ENCODE peak calls at places on chromosome 18, in nine cellular contexts. One of them, this sample, is unnamed.
A peak's percentile ranks its signal among the peaks of the same experiment; 100 is the strongest.

GRCh38 chr18:377088-377487 is 109.2 kb upstream of the THOC1 start:
- DNase-seq in uterus: no peak
- DNase-seq in MM.1S: no peak
- DNase-seq in heart left ventricle: no peak
- DNase-seq in H7: peak; percentile 46
- DNase-seq in GM23248: no peak
- DNase-seq in hepatocyte: no peak
- DNase-seq in tibial artery: no peak
- DNase-seq in WERI-Rb-1: no peak
- DNase-seq in this sample: no peak

GRCh38 chr18:67417864-67418523 is 98.5 kb downstream of the DSEL start:
- DNase-seq in uterus: no peak
- DNase-seq in MM.1S: peak; percentile 81
- DNase-seq in heart left ventricle: no peak
- DNase-seq in H7: no peak
- DNase-seq in GM23248: peak; percentile 73
- DNase-seq in hepatocyte: peak; percentile 13
- DNase-seq in tibial artery: no peak
- DNase-seq in WERI-Rb-1: no peak
- DNase-seq in this sample: no peak

GRCh38 chr18:59056706-59057492 is 82.8 kb upstream of the SEC11C start:
- DNase-seq in uterus: peak; percentile 69
- DNase-seq in MM.1S: peak; percentile 43
- DNase-seq in heart left ventricle: peak; percentile 78
- DNase-seq in H7: peak; percentile 57
- DNase-seq in GM23248: peak; percentile 77
- DNase-seq in hepatocyte: peak; percentile 86
- DNase-seq in tibial artery: peak; percentile 89
- DNase-seq in WERI-Rb-1: peak; percentile 90
- DNase-seq in this sample: peak; percentile 28

GRCh38 chr18:63591725-63592124 is 4.6 kb downstream of the SERPINB13 start:
- DNase-seq in uterus: no peak
- DNase-seq in MM.1S: no peak
- DNase-seq in heart left ventricle: no peak
- DNase-seq in H7: no peak
- DNase-seq in GM23248: peak; percentile 69
- DNase-seq in hepatocyte: no peak
- DNase-seq in tibial artery: no peak
- DNase-seq in WERI-Rb-1: no peak
- DNase-seq in this sample: no peak

GRCh38 chr18:79513381-79514081 is 117.8 kb downstream of the NFATC1 start:
- DNase-seq in uterus: no peak
- DNase-seq in MM.1S: no peak
- DNase-seq in heart left ventricle: no peak
- DNase-seq in H7: peak; percentile 42
- DNase-seq in GM23248: no peak
- DNase-seq in hepatocyte: no peak
- DNase-seq in tibial artery: peak; percentile 56
- DNase-seq in WERI-Rb-1: peak; percentile 4
- DNase-seq in this sample: no peak

GRCh38 chr18:58512161-58512581 is 116.7 kb downstream of the ALPK2 start:
- DNase-seq in uterus: no peak
- DNase-seq in MM.1S: no peak
- DNase-seq in heart left ventricle: no peak
- DNase-seq in H7: peak; percentile 65
- DNase-seq in GM23248: no peak
- DNase-seq in hepatocyte: no peak
- DNase-seq in tibial artery: no peak
- DNase-seq in WERI-Rb-1: no peak
- DNase-seq in this sample: no peak

GRCh38 chr18:9941108-9941507 is 27.3 kb downstream of the VAPA start:
- DNase-seq in uterus: no peak
- DNase-seq in MM.1S: no peak
- DNase-seq in heart left ventricle: no peak
- DNase-seq in H7: no peak
- DNase-seq in GM23248: no peak
- DNase-seq in hepatocyte: no peak
- DNase-seq in tibial artery: no peak
- DNase-seq in WERI-Rb-1: no peak
- DNase-seq in this sample: no peak

GRCh38 chr18:56189615-56190014 is 448.8 kb downstream of the TXNL1 start:
- DNase-seq in uterus: no peak
- DNase-seq in MM.1S: no peak
- DNase-seq in heart left ventricle: no peak
- DNase-seq in H7: no peak
- DNase-seq in GM23248: no peak
- DNase-seq in hepatocyte: no peak
- DNase-seq in tibial artery: no peak
- DNase-seq in WERI-Rb-1: peak; percentile 21
- DNase-seq in this sample: no peak

GRCh38 chr18:80029690-80030089 is 4.5 kb upstream of the RBFA start:
- DNase-seq in uterus: no peak
- DNase-seq in MM.1S: no peak
- DNase-seq in heart left ventricle: no peak
- DNase-seq in H7: no peak
- DNase-seq in GM23248: no peak
- DNase-seq in hepatocyte: no peak
- DNase-seq in tibial artery: no peak
- DNase-seq in WERI-Rb-1: no peak
- DNase-seq in this sample: no peak

GRCh38 chr18:9542924-9543323 is 67.6 kb downstream of the RALBP1 start:
- DNase-seq in uterus: no peak
- DNase-seq in MM.1S: no peak
- DNase-seq in heart left ventricle: peak; percentile 20
- DNase-seq in H7: peak; percentile 23
- DNase-seq in GM23248: no peak
- DNase-seq in hepatocyte: no peak
- DNase-seq in tibial artery: no peak
- DNase-seq in WERI-Rb-1: no peak
- DNase-seq in this sample: no peak

GRCh38 chr18:58856881-58857280 is 7.8 kb upstream of the ZNF532 start:
- DNase-seq in uterus: no peak
- DNase-seq in MM.1S: no peak
- DNase-seq in heart left ventricle: no peak
- DNase-seq in H7: no peak
- DNase-seq in GM23248: peak; percentile 74
- DNase-seq in hepatocyte: no peak
- DNase-seq in tibial artery: peak; percentile 35
- DNase-seq in WERI-Rb-1: no peak
- DNase-seq in this sample: no peak

GRCh38 chr18:48942554-48943261 is 8.1 kb downstream of the SMAD7 start:
- DNase-seq in uterus: no peak
- DNase-seq in MM.1S: peak; percentile 44
- DNase-seq in heart left ventricle: no peak
- DNase-seq in H7: peak; percentile 28
- DNase-seq in GM23248: peak; percentile 97
- DNase-seq in hepatocyte: peak; percentile 86
- DNase-seq in tibial artery: no peak
- DNase-seq in WERI-Rb-1: no peak
- DNase-seq in this sample: no peak

GRCh38 chr18:22005191-22005824 is 164.1 kb upstream of the GATA6 start:
- DNase-seq in uterus: peak; percentile 62
- DNase-seq in MM.1S: no peak
- DNase-seq in heart left ventricle: peak; percentile 49
- DNase-seq in H7: no peak
- DNase-seq in GM23248: no peak
- DNase-seq in hepatocyte: no peak
- DNase-seq in tibial artery: no peak
- DNase-seq in WERI-Rb-1: no peak
- DNase-seq in this sample: no peak

GRCh38 chr18:48864876-48865275 is 85.9 kb downstream of the SMAD7 start:
- DNase-seq in uterus: no peak
- DNase-seq in MM.1S: no peak
- DNase-seq in heart left ventricle: no peak
- DNase-seq in H7: no peak
- DNase-seq in GM23248: no peak
- DNase-seq in hepatocyte: no peak
- DNase-seq in tibial artery: no peak
- DNase-seq in WERI-Rb-1: no peak
- DNase-seq in this sample: no peak

GRCh38 chr18:50143295-50143694 is 51.7 kb downstream of the MYO5B start:
- DNase-seq in uterus: no peak
- DNase-seq in MM.1S: no peak
- DNase-seq in heart left ventricle: no peak
- DNase-seq in H7: peak; percentile 37
- DNase-seq in GM23248: no peak
- DNase-seq in hepatocyte: no peak
- DNase-seq in tibial artery: no peak
- DNase-seq in WERI-Rb-1: peak; percentile 57
- DNase-seq in this sample: no peak

GRCh38 chr18:48909721-48910120 is 41.0 kb downstream of the SMAD7 start:
- DNase-seq in uterus: no peak
- DNase-seq in MM.1S: no peak
- DNase-seq in heart left ventricle: no peak
- DNase-seq in H7: no peak
- DNase-seq in GM23248: no peak
- DNase-seq in hepatocyte: no peak
- DNase-seq in tibial artery: peak; percentile 29
- DNase-seq in WERI-Rb-1: no peak
- DNase-seq in this sample: no peak

GRCh38 chr18:24373331-24373730 is 24.3 kb downstream of the OSBPL1A start:
- DNase-seq in uterus: no peak
- DNase-seq in MM.1S: no peak
- DNase-seq in heart left ventricle: no peak
- DNase-seq in H7: no peak
- DNase-seq in GM23248: no peak
- DNase-seq in hepatocyte: no peak
- DNase-seq in tibial artery: no peak
- DNase-seq in WERI-Rb-1: no peak
- DNase-seq in this sample: no peak

GRCh38 chr18:6203791-6204190 is 210.9 kb downstream of the L3MBTL4 start:
- DNase-seq in uterus: no peak
- DNase-seq in MM.1S: no peak
- DNase-seq in heart left ventricle: no peak
- DNase-seq in H7: no peak
- DNase-seq in GM23248: no peak
- DNase-seq in hepatocyte: no peak
- DNase-seq in tibial artery: no peak
- DNase-seq in WERI-Rb-1: no peak
- DNase-seq in this sample: no peak

GRCh38 chr18:6382968-6383367 is 31.7 kb downstream of the L3MBTL4 start:
- DNase-seq in uterus: no peak
- DNase-seq in MM.1S: no peak
- DNase-seq in heart left ventricle: no peak
- DNase-seq in H7: no peak
- DNase-seq in GM23248: no peak
- DNase-seq in hepatocyte: no peak
- DNase-seq in tibial artery: no peak
- DNase-seq in WERI-Rb-1: no peak
- DNase-seq in this sample: no peak

GRCh38 chr18:23259701-23260661 is 124.7 kb downstream of the CABLES1 start:
- DNase-seq in uterus: peak; percentile 81
- DNase-seq in MM.1S: no peak
- DNase-seq in heart left ventricle: peak; percentile 82
- DNase-seq in H7: peak; percentile 87
- DNase-seq in GM23248: peak; percentile 87
- DNase-seq in hepatocyte: peak; percentile 89
- DNase-seq in tibial artery: peak; percentile 93
- DNase-seq in WERI-Rb-1: peak; percentile 95
- DNase-seq in this sample: peak; percentile 48
- H3K4me3 ChIP-seq in uterus: no peak overlapping the region
- H3K4me3 ChIP-seq in MM.1S: no peak overlapping the region
- H3K4me3 ChIP-seq in heart left ventricle: peak overlapping the region; percentile 16
- H3K4me3 ChIP-seq in H7: no peak overlapping the region
- H3K4me3 ChIP-seq in GM23248: peak overlapping the region; percentile 45
- H3K4me3 ChIP-seq in hepatocyte: no peak overlapping the region
- H3K4me3 ChIP-seq in tibial artery: peak overlapping the region; percentile 45
- H3K4me3 ChIP-seq in WERI-Rb-1: peak overlapping the region; percentile 30
- H3K4me3 ChIP-seq in this sample: no peak overlapping the region

DNA sequence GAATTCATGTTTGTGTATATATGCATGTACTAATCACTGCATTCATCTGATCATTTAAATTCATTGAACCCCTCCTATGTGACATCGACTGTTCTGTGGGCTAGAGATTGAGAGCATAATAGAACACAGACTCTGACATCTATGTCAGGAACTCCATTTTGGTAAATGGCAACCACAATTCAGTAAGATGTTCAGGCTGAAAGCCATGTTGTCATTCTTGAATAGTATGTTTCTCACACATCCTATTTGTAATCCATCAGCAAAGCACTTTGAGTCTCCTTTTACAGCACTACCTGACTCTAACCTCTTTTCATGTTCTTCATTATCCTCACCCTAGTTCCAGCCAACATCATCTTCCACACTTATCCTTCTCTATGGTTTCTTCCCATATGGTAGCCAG is 413.8 kb upstream of the MEX3C start:
- DNase-seq in uterus: no peak
- DNase-seq in MM.1S: no peak
- DNase-seq in heart left ventricle: no peak
- DNase-seq in H7: no peak
- DNase-seq in GM23248: no peak
- DNase-seq in hepatocyte: no peak
- DNase-seq in tibial artery: no peak
- DNase-seq in WERI-Rb-1: no peak
- DNase-seq in this sample: no peak
- H3K27me3 ChIP-seq in uterus: no peaks in the 10 kb centered on the region
- H3K27me3 ChIP-seq in MM.1S: no peaks in the 10 kb centered on the region
- H3K27me3 ChIP-seq in heart left ventricle: no peaks in the 10 kb centered on the region
- H3K27me3 ChIP-seq in H7: no peaks in the 10 kb centered on the region
- H3K27me3 ChIP-seq in GM23248: no peaks in the 10 kb centered on the region
- H3K27me3 ChIP-seq in hepatocyte: no peaks in the 10 kb centered on the region
- H3K27me3 ChIP-seq in tibial artery: no peaks in the 10 kb centered on the region
- H3K27me3 ChIP-seq in WERI-Rb-1: no peaks in the 10 kb centered on the region
- H3K27me3 ChIP-seq in this sample: no peaks in the 10 kb centered on the region

GRCh38 chr18:26133652-26134051 is at the start of gene PSMA8:
- DNase-seq in uterus: no peak
- DNase-seq in MM.1S: no peak
- DNase-seq in heart left ventricle: peak; percentile 23
- DNase-seq in H7: peak; percentile 63
- DNase-seq in GM23248: no peak
- DNase-seq in hepatocyte: peak; percentile 14
- DNase-seq in tibial artery: no peak
- DNase-seq in WERI-Rb-1: no peak
- DNase-seq in this sample: peak; percentile 82
- H3K4me3 ChIP-seq in uterus: no peak within 1 kb of the TSS
- H3K4me3 ChIP-seq in MM.1S: no peak within 1 kb of the TSS
- H3K4me3 ChIP-seq in heart left ventricle: no peak within 1 kb of the TSS
- H3K4me3 ChIP-seq in H7: peak within 1 kb of the TSS; percentile 24
- H3K4me3 ChIP-seq in GM23248: no peak within 1 kb of the TSS
- H3K4me3 ChIP-seq in hepatocyte: no peak within 1 kb of the TSS
- H3K4me3 ChIP-seq in tibial artery: no peak within 1 kb of the TSS
- H3K4me3 ChIP-seq in WERI-Rb-1: no peak within 1 kb of the TSS
- H3K4me3 ChIP-seq in this sample: no peak within 1 kb of the TSS

DNA sequence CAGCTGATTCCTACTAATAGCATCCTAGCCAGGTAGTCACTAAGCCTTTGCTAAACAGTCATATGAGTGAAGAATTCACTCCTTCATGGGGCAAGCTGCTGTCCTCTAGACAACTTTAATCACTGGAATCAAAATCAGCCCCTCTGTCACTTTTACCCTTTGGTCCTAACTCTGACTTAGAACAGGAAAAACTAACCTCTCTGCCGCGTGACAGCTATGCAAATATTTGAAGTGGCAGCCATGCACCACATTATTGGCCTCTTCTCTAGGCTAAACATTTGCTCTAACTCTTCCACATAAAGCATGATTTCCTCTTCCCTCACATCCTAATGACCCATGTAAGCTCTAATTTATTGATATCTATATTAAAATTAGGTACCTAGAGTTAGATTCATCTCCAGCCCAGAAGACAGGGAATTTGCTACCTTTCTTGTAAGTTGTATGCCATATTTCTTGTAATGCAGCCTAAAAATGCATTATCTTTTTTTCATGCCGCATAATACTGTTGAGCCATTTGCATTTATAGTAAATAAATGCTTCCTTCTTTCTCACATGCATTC is 12.8 kb upstream of the ONECUT2 start:
- DNase-seq in uterus: no peak
- DNase-seq in MM.1S: no peak
- DNase-seq in heart left ventricle: no peak
- DNase-seq in H7: no peak
- DNase-seq in GM23248: no peak
- DNase-seq in hepatocyte: no peak
- DNase-seq in tibial artery: no peak
- DNase-seq in WERI-Rb-1: no peak
- DNase-seq in this sample: no peak
- H3K27me3 ChIP-seq in uterus: peaks cover 27% of the 10 kb centered on the region
- H3K27me3 ChIP-seq in MM.1S: no peaks in the 10 kb centered on the region
- H3K27me3 ChIP-seq in heart left ventricle: peaks cover 60% of the 10 kb centered on the region
- H3K27me3 ChIP-seq in H7: peaks cover 16% of the 10 kb centered on the region
- H3K27me3 ChIP-seq in GM23248: peaks cover 42% of the 10 kb centered on the region
- H3K27me3 ChIP-seq in hepatocyte: peaks cover 25% of the 10 kb centered on the region
- H3K27me3 ChIP-seq in tibial artery: peaks cover 2% of the 10 kb centered on the region
- H3K27me3 ChIP-seq in WERI-Rb-1: no peaks in the 10 kb centered on the region
- H3K27me3 ChIP-seq in this sample: no peaks in the 10 kb centered on the region

This sample was measured in GM06990.